ENCODE peak calls at places on chromosomes 7 and 10, in five cellular contexts. L is heart left ventricle; F is CD4-positive, alpha-beta T cell; P is tibial artery; U is Peyer's patch. Z is an unnamed sample.

GRCh38 chr7:124462249-124462648 is 303.3 kb downstream of the GPR37 start:
- DNase-seq in P (no peak), L (no peak), U (no peak), F (no peak), Z (no peak)

GRCh38 chr7:107856806-107857540 is 34.0 kb upstream of the DLD start:
- DNase-seq in P (no peak), F (peak; percentile 28), U (peak; percentile 26), L (no peak), Z (no peak)

GRCh38 chr7:95781967-95782586 is 9.7 kb downstream of the DYNC1I1 start:
- DNase-seq in U (no peak), P (no peak), F (no peak), L (no peak), Z (no peak)

GRCh38 chr10:122042836-122043235 is 53.9 kb downstream of the TACC2 start:
- DNase-seq in L (no peak), U (no peak), F (no peak), P (no peak), Z (no peak)

GRCh38 chr7:76247938-76248337 is 46.2 kb downstream of the SRRM3 start:
- DNase-seq in P (no peak), F (no peak), U (no peak), L (no peak), Z (no peak)

GRCh38 chr10:121734517-121735137 is 136.4 kb upstream of the FGFR2 start:
- DNase-seq in F (no peak), L (no peak), U (no peak), P (no peak), Z (no peak)

GRCh38 chr10:83545901-83546391 is 593.4 kb upstream of the GHITM start:
- DNase-seq in L (peak; percentile 60), F (no peak), U (no peak), P (no peak), Z (no peak)

GRCh38 chr7:30321089-30321991 is 36.9 kb downstream of the ZNRF2 start:
- DNase-seq in U (no peak), P (no peak), L (no peak), F (no peak), Z (no peak)

GRCh38 chr7:33109758-33110238 is 594 bp upstream of the RP9 start:
- DNase-seq in P (no peak), L (no peak), F (no peak), U (peak; percentile 39), Z (peak; percentile 33)

GRCh38 chr7:103691291-103691690 is 245.3 kb upstream of the SLC26A5 start:
- DNase-seq in U (no peak), L (no peak), P (no peak), F (no peak), Z (no peak)

GRCh38 chr7:143487566-143487965 is 9.9 kb downstream of the TAS2R41 start:
- DNase-seq in P (peak; percentile 77), U (no peak), F (no peak), L (peak; percentile 61), Z (peak; percentile 51)

GRCh38 chr7:36296284-36296683 is 93.4 kb upstream of the ANLN start:
- DNase-seq in U (no peak), L (no peak), F (no peak), P (no peak), Z (no peak)

GRCh38 chr7:141272417-141272816 is 198.6 kb downstream of the TMEM178B start:
- DNase-seq in L (no peak), P (no peak), F (no peak), U (no peak), Z (no peak)

GRCh38 chr10:42476101-42476500 is 162.3 kb downstream of the ZNF33B start:
- DNase-seq in F (no peak), U (no peak), P (no peak), L (no peak), Z (no peak)

GRCh38 chr10:131983780-131984179 is 2.1 kb upstream of the BNIP3 start:
- DNase-seq in P (no peak), L (no peak), F (no peak), U (peak; percentile 12), Z (no peak)

GRCh38 chr7:91550931-91551330 is 286.7 kb downstream of the FZD1 start:
- DNase-seq in F (no peak), P (no peak), U (no peak), L (no peak), Z (no peak)

GRCh38 chr10:88152720-88153119 is 289.3 kb downstream of the PTEN start:
- DNase-seq in U (no peak), F (peak; percentile 19), P (no peak), L (no peak), Z (no peak)

GRCh38 chr7:138854115-138854645 is 56.2 kb upstream of the ATP6V0A4 start:
- DNase-seq in L (no peak), P (no peak), U (no peak), F (no peak), Z (no peak)

GRCh38 chr10:59375990-59376389 is 13.6 kb upstream of the FAM13C start:
- DNase-seq in U (no peak), P (no peak), F (no peak), L (no peak), Z (no peak)

GRCh38 chr10:20034732-20035131 is 218.5 kb downstream of the PLXDC2 start:
- DNase-seq in F (no peak), L (no peak), U (no peak), P (no peak), Z (no peak)

GRCh38 chr7:28088032-28088431 is 92.6 kb downstream of the JAZF1 start:
- DNase-seq in U (no peak), P (no peak), L (no peak), F (no peak), Z (no peak)

GRCh38 chr10:6065406-6065805 is 3.2 kb upstream of the IL2RA start:
- DNase-seq in F (no peak), P (no peak), U (peak; percentile 14), L (peak; percentile 4), Z (no peak)

GRCh38 chr10:6195376-6195775 is 7.4 kb upstream of the PFKFB3 start:
- DNase-seq in U (no peak), F (no peak), P (peak; percentile 72), L (no peak), Z (no peak)

GRCh38 chr7:50631100-50631499 is 65.9 kb upstream of the DDC start:
- DNase-seq in L (no peak), P (no peak), U (no peak), F (no peak), Z (no peak)

GRCh38 chr7:50634378-50634777 is 69.2 kb upstream of the DDC start:
- DNase-seq in P (no peak), U (no peak), L (no peak), F (no peak), Z (no peak)

GRCh38 chr7:50632561-50633413 is 67.6 kb upstream of the DDC start:
- DNase-seq in F (peak; percentile 51), U (peak; percentile 54), L (no peak), P (no peak), Z (peak; percentile 59)

GRCh38 chr7:50631639-50632038 is 66.4 kb upstream of the DDC start:
- DNase-seq in L (no peak), P (no peak), U (no peak), F (no peak), Z (no peak)

DNA sequence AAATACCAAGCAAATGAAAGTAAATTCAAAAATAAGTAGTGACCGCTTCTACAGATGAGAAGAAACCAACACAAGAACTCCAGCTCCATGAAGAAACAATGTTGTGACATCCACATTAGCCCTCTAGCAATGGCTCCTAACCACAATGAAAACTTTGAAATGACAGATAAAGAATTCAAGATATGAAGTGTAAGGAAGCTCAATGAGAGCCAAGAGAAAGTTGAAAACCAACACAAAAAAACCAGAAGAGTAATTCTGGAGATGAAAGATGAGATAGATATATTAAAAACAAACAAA is 68.2 kb upstream of the DDC start:
- DNase-seq in F (no peak), U (no peak), L (no peak), P (no peak), Z (no peak)
- TF ChIP-seq CTCF in F (no peak), U (no peak), L (no peak), P (no peak), Z (no peak)

DNA sequence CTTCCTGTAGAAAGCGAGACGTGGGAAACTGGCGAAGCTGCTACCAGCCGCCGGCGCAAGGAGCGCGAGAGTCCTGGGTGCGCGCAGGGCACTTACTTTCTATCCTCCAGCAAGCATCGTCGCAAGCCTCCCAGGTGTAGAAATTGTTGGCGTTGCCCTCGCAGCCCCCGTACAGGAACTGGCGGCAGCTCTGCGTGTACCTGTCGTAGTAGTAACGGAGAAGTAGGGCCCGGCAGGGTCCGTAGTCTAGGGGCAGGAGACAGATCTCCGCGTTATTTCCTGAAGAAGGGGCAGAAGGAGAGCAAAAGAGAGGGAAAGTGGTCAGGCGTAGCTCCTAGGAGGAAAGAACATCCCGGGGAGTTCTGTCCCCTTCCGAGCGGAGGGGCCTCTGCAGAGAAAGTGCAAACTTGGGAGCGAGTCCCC is 501 bp downstream of the TFPI2 start:
- DNase-seq in U (no peak), P (peak; percentile 23), L (no peak), F (no peak), Z (peak; percentile 69)
- TF ChIP-seq CTCF in U (no peak), P (no peak), L (no peak), F (no peak), Z (no peak)

DNA sequence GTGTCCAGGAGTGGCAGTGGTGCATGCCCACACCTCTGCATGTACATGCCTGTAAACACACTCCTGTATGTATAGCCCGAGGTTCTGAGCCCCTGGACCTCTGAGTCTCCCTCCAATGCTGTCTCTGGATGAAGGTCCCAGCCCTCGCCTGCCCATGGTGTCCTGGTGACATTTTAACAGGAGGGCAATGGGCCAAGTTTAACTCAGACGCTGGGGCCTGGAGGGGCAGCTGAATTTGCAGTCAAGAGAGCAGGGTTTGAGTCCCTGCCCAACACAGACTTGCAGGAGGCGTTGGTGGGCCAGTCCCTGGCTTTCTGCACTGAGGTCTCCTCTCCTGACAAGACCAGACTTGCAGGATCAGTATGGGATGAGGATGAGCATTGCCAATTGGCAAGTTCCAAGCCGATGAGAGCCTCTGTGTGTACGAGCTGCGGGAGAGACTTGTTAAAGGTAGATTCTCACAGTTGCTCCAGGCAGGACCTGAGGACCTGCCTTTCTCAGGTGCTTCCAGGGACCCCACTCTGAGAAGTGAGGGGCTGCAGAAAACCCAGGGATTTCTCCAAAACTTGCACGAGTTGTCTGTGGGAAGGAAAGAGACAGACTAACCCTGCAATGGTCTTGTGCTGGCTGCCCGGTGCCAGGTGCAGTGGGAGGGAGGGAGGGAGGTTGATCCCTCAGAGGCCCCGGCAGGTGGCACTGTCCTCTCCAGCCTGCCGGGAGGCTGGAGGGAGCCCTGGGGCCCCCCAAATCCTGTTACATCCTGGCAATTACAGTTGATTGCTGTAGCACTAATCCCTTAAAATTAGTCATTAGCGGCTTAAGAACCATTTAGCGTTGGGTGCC is 142.0 kb downstream of the ELFN1 start:
- DNase-seq in F (no peak), U (no peak), P (no peak), L (no peak), Z (no peak)
- TF ChIP-seq CTCF in F (no peak), U (no peak), P (no peak), L (peak; percentile 50), Z (no peak)

DNA sequence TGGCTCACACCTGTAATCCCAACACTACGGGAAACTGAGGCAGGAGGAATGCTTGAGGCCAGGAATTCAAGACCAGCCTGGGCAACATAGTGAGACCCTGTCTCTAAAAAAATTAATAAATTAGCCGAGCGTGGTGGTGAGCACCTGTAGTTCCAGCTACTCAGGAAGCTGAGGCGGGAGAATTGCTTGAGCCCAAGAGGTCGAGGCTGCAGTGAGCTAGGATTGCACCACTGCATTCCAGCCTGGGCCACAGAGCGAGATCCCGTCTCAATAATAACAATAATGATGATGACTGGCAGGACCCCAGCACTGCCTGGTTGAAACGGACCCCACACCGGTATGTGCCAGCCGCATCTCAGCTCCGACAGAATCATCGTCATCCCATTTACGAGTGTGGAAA is 93.0 kb downstream of the ELFN1 start:
- DNase-seq in U (no peak), P (no peak), F (no peak), L (no peak), Z (no peak)
- TF ChIP-seq CTCF in U (no peak), P (no peak), F (no peak), L (no peak), Z (no peak)

GRCh38 chr10:61271127-61271780 is 181.9 kb downstream of the TMEM26 start:
- DNase-seq in P (no peak), F (no peak), U (no peak), L (no peak), Z (no peak)
- TF ChIP-seq CTCF in P (no peak), F (no peak), U (peak; percentile 9), L (no peak), Z (no peak)

Z was measured in testis.